ENCODE peak calls at places on chromosomes 11 and 22, in six cellular contexts. S, Z, N, C, A and Q are unnamed samples.

GRCh38 chr22:24516301-24516737 is 21.2 kb downstream of the UPB1 start:
- DNase-seq in S (no peak), Z (no peak), N (no peak), C (peak), A (no peak), Q (no peak)

GRCh38 chr11:27215471-27216267 is 147.3 kb downstream of the CCDC34 start:
- DNase-seq in S (no peak), Z (no peak), N (no peak), C (peak), A (no peak), Q (peak)

GRCh38 chr22:45974498-45974897 is 2.5 kb downstream of the WNT7B start:
- DNase-seq in S (no peak), Z (no peak), N (no peak), C (no peak), A (no peak), Q (no peak)

GRCh38 chr11:3971756-3972404 is 116.4 kb downstream of the STIM1 start:
- DNase-seq in S (no peak), Z (no peak), N (no peak), C (no peak), A (no peak), Q (no peak)

GRCh38 chr22:48188211-48188845 is 1425.9 kb downstream of the TBC1D22A start:
- DNase-seq in S (no peak), Z (no peak), N (no peak), C (no peak), A (no peak), Q (no peak)

GRCh38 chr11:67640021-67640757 is 626 bp upstream of the TBX10 start:
- DNase-seq in S (peak), Z (peak), N (peak), C (peak), A (no peak), Q (peak)

GRCh38 chr11:12502041-12502440 is 124.7 kb downstream of the PARVA start:
- DNase-seq in S (no peak), Z (no peak), N (no peak), C (no peak), A (no peak), Q (no peak)

GRCh38 chr11:46309669-46310288 is 32.3 kb downstream of the CREB3L1 start:
- DNase-seq in S (no peak), Z (no peak), N (no peak), C (no peak), A (no peak), Q (peak)

GRCh38 chr22:26887456-26887855 is 230.1 kb downstream of the MIAT start:
- DNase-seq in S (no peak), Z (no peak), N (no peak), C (no peak), A (no peak), Q (peak)

GRCh38 chr22:29964777-29965176 is 81.8 kb downstream of the MTMR3 start:
- DNase-seq in S (no peak), Z (no peak), N (no peak), C (no peak), A (no peak), Q (no peak)

GRCh38 chr11:109486129-109486528 is 64.1 kb downstream of the C11orf87 start:
- DNase-seq in S (peak), Z (peak), N (no peak), C (no peak), A (peak), Q (no peak)

GRCh38 chr22:41308544-41308947 is 7.2 kb downstream of the ZC3H7B start:
- DNase-seq in S (no peak), Z (no peak), N (no peak), C (no peak), A (no peak), Q (no peak)

GRCh38 chr11:8650401-8650990 is 32.0 kb downstream of the TRIM66 start:
- DNase-seq in S (no peak), Z (no peak), N (no peak), C (no peak), A (no peak), Q (no peak)

GRCh38 chr11:110069158-110069737 is 23.9 kb upstream of the ZC3H12C start:
- DNase-seq in S (no peak), Z (peak), N (no peak), C (no peak), A (no peak), Q (peak)

GRCh38 chr11:90823446-90823845 is 600.6 kb upstream of the CHORDC1 start:
- DNase-seq in S (no peak), Z (no peak), N (no peak), C (no peak), A (no peak), Q (no peak)

GRCh38 chr11:125517116-125517804 is 21.2 kb upstream of the FEZ1 start:
- DNase-seq in S (peak), Z (no peak), N (peak), C (peak), A (no peak), Q (peak)

GRCh38 chr22:23673826-23674690 is 16.8 kb upstream of the RGL4 start:
- DNase-seq in S (no peak), Z (no peak), N (no peak), C (peak), A (no peak), Q (peak)

GRCh38 chr11:550021-550745 is 10.4 kb downstream of the LMNTD2 start:
- DNase-seq in S (no peak), Z (no peak), N (no peak), C (no peak), A (no peak), Q (no peak)

GRCh38 chr11:995058-995751 is 41.3 kb downstream of the MUC6 start:
- DNase-seq in S (no peak), Z (no peak), N (no peak), C (no peak), A (no peak), Q (no peak)

GRCh38 chr11:61091373-61092279 is 10.7 kb upstream of the CD5 start:
- DNase-seq in S (no peak), Z (no peak), N (no peak), C (no peak), A (no peak), Q (peak)

GRCh38 chr11:126392638-126393023 is 37.1 kb downstream of the ST3GAL4 start:
- DNase-seq in S (no peak), Z (no peak), N (no peak), C (no peak), A (no peak), Q (no peak)

GRCh38 chr11:80146231-80146630 is 705.4 kb upstream of the TENM4 start:
- DNase-seq in S (no peak), Z (no peak), N (no peak), C (no peak), A (peak), Q (no peak)

GRCh38 chr22:39343259-39344045 is 6.3 kb upstream of the SYNGR1 start:
- DNase-seq in S (peak), Z (peak), N (peak), C (peak), A (peak), Q (peak)

GRCh38 chr22:48310740-48311139 is 1516.9 kb downstream of the BRD1 start:
- DNase-seq in S (no peak), Z (no peak), N (no peak), C (no peak), A (no peak), Q (no peak)

GRCh38 chr11:90113541-90113940 is 20.9 kb upstream of the NAALAD2 start:
- DNase-seq in S (peak), Z (no peak), N (no peak), C (no peak), A (no peak), Q (no peak)

GRCh38 chr11:88508808-88509581 is 171.5 kb upstream of the CTSC start:
- DNase-seq in S (no peak), Z (no peak), N (peak), C (peak), A (peak), Q (peak)